ENCODE peak calls at places on chromosomes 2 and 18, in eight cellular contexts. Q, U, T, H, E, M, G and J are unnamed samples.
A peak's percentile ranks its signal among the peaks of the same experiment; 100 is the strongest.

GRCh38 chr2:136356111-136357033 is 238.4 kb upstream of the CXCR4 start:
- DNase-seq in Q (no peak), U (no peak), T (no peak), H (no peak), E (no peak), M (no peak), G (peak; percentile 26), J (no peak)

GRCh38 chr2:171893824-171894611 is at the start of gene SLC25A12:
- DNase-seq in Q (peak; percentile 73), U (no peak), T (peak; percentile 87), H (peak; percentile 78), E (peak; percentile 71), M (peak; percentile 83), G (peak; percentile 94), J (peak; percentile 79)

GRCh38 chr2:234823877-234824376 is 127.9 kb upstream of the SH3BP4 start:
- DNase-seq in Q (peak; percentile 98), U (no peak), T (no peak), H (no peak), E (peak; percentile 80), M (no peak), G (no peak), J (peak; percentile 87)

GRCh38 chr2:233048569-233049193 is 11.5 kb upstream of the INPP5D start:
- DNase-seq in Q (no peak), U (no peak), T (no peak), H (no peak), E (no peak), M (no peak), G (no peak), J (no peak)

GRCh38 chr2:189557373-189557772 is 23.2 kb downstream of the SLC40A1 start:
- DNase-seq in Q (peak; percentile 11), U (no peak), T (no peak), H (no peak), E (no peak), M (no peak), G (no peak), J (no peak)

GRCh38 chr2:2621855-2622254 is 290.8 kb upstream of the MYT1L start:
- DNase-seq in Q (no peak), U (no peak), T (no peak), H (no peak), E (no peak), M (peak; percentile 8), G (no peak), J (no peak)

GRCh38 chr2:37201766-37202165 is 5.5 kb downstream of the CEBPZOS start:
- DNase-seq in Q (peak; percentile 66), U (no peak), T (peak; percentile 23), H (no peak), E (no peak), M (no peak), G (no peak), J (no peak)

GRCh38 chr2:36562973-36563532 is 34.9 kb downstream of the FEZ2 start:
- DNase-seq in Q (peak; percentile 50), U (no peak), T (no peak), H (no peak), E (peak; percentile 56), M (no peak), G (no peak), J (no peak)

GRCh38 chr2:66362651-66363050 is 72.3 kb upstream of the MEIS1 start:
- DNase-seq in Q (no peak), U (no peak), T (no peak), H (no peak), E (no peak), M (no peak), G (no peak), J (no peak)

GRCh38 chr2:66366619-66367018 is 68.3 kb upstream of the MEIS1 start:
- DNase-seq in Q (no peak), U (no peak), T (no peak), H (no peak), E (no peak), M (no peak), G (no peak), J (no peak)

GRCh38 chr2:66364495-66364992 is 70.4 kb upstream of the MEIS1 start:
- DNase-seq in Q (peak; percentile 53), U (no peak), T (no peak), H (no peak), E (no peak), M (no peak), G (no peak), J (no peak)
- TF ChIP-seq CTCF in Q (no peak), U (no peak), T (no peak), H (no peak), E (no peak), M (no peak), G (no peak), J (no peak)

GRCh38 chr18:23585007-23585871 is 1.1 kb downstream of the NPC1 start:
- DNase-seq in Q (no peak), U (peak; percentile 28), T (peak; percentile 41), H (no peak), E (peak; percentile 31), M (no peak), G (peak; percentile 25), J (peak; percentile 38)
- TF ChIP-seq USF2 in Q (no peak), U (no peak), T (no peak), H (no peak), E (no peak), M (no peak), G (no peak), J (no peak)

GRCh38 chr2:190698895-190699294 is 50.0 kb downstream of the NAB1 start:
- DNase-seq in Q (peak; percentile 11), U (no peak), T (no peak), H (peak; percentile 39), E (peak; percentile 14), M (no peak), G (no peak), J (peak; percentile 18)
- TF ChIP-seq CTCF in Q (no peak), U (no peak), T (peak; percentile 29), H (no peak), E (peak; percentile 44), M (peak; percentile 13), G (no peak), J (no peak)

GRCh38 chr2:128299628-128300027 is 19.0 kb downstream of the HS6ST1 start:
- DNase-seq in Q (no peak), U (no peak), T (no peak), H (no peak), E (no peak), M (no peak), G (peak; percentile 68), J (no peak)
- TF ChIP-seq USF2 in Q (no peak), U (no peak), T (no peak), H (no peak), E (no peak), M (no peak), G (no peak), J (no peak)

GRCh38 chr2:187594801-187595200 is 40.6 kb upstream of the TFPI start:
- DNase-seq in Q (peak; percentile 44), U (no peak), T (no peak), H (no peak), E (no peak), M (no peak), G (no peak), J (no peak)
- TF ChIP-seq CTCF in Q (peak; percentile 49), U (no peak), T (peak; percentile 23), H (no peak), E (no peak), M (no peak), G (peak; percentile 62), J (peak; percentile 40)

GRCh38 chr2:111678161-111678560 is 205.8 kb downstream of the ANAPC1 start:
- DNase-seq in Q (no peak), U (no peak), T (no peak), H (no peak), E (no peak), M (no peak), G (no peak), J (no peak)
- TF ChIP-seq USF2 in Q (no peak), U (no peak), T (no peak), H (no peak), E (no peak), M (no peak), G (no peak), J (no peak)

DNA sequence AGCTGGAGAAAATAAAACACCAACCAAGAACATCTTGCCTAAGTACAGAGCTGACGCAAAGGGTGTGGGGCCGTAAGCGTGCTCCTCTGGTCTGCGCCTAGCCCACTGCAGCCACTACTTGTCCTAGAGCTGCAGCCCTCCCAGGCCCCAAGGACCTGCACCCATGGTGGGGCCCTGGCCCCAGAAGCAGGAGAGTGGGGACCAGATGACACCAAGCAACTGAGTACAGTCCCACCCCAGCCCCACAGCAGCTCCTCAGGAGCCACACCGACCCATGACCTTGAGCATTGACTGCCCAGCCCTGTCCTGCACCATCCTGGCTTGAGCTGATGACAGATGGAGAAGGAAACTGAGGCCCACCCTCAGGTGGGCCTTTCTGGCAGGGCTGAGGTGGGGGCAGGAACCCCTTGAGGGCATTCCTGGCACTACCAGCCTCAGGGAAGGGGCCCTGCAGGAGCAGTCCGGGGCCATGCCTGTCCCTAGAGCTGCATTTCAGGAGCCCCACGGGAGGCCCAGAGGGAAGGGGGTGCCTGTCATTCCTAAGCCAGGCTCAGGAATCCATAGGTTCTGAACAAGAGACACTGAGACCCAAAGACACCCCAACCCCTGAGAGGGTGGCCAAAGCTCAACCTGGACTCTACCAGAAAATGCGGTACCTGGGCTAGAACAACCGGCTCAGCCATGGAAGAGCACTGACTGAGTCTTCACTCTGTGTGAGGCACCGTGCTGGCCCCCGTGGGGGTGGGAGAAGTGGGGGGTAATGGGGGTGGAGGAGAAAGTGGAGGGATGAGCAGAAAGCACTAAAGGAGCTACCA is 4.9 kb downstream of the KIF1A start:
- DNase-seq in Q (no peak), U (no peak), T (no peak), H (no peak), E (no peak), M (no peak), G (no peak), J (no peak)
- TF ChIP-seq CTCF in Q (no peak), U (no peak), T (no peak), H (no peak), E (no peak), M (no peak), G (no peak), J (no peak)